ENCODE peak calls at places on chromosomes 3 and 15, in four cellular contexts. E is K562, Z is HCT116, I is HepG2. V is an unnamed sample.

GRCh38 chr3:193897791-193898190 is 238.2 kb upstream of the HES1 start:
- DNase-seq in E (no peak), Z (no peak), I (no peak), V (no peak)

GRCh38 chr3:18946524-18946923 is 201.8 kb upstream of the KCNH8 start:
- DNase-seq in E (no peak), Z (no peak), I (peak; percentile 1), V (no peak)

GRCh38 chr15:100635406-100636071 is 33.1 kb downstream of the ASB7 start:
- DNase-seq in E (no peak), Z (no peak), I (no peak), V (no peak)

GRCh38 chr3:148601766-148602685 is 95.7 kb upstream of the AGTR1 start:
- DNase-seq in E (no peak), Z (no peak), I (peak; percentile 99), V (no peak)

GRCh38 chr3:87026246-87026645 is 35.3 kb upstream of the VGLL3 start:
- DNase-seq in E (no peak), Z (no peak), I (no peak), V (no peak)

GRCh38 chr3:69443554-69443953 is 57.7 kb upstream of the FRMD4B start:
- DNase-seq in E (no peak), Z (no peak), I (no peak), V (no peak)

GRCh38 chr3:194548346-194549321 is 61.8 kb upstream of the ATP13A3 start:
- DNase-seq in E (no peak), Z (no peak), I (no peak), V (no peak)

GRCh38 chr15:65086680-65087111 is 10.2 kb downstream of the KBTBD13 start:
- DNase-seq in E (no peak), Z (no peak), I (no peak), V (no peak)

GRCh38 chr3:50204804-50205718 is at the start of gene SLC38A3:
- DNase-seq in E (peak; percentile 60), Z (no peak), I (no peak), V (no peak)

GRCh38 chr3:66487475-66487874 is 13.3 kb downstream of the LRIG1 start:
- DNase-seq in E (no peak), Z (no peak), I (no peak), V (no peak)

GRCh38 chr15:37056168-37056893 is 44.0 kb downstream of the MEIS2 start:
- DNase-seq in E (peak; percentile 33), Z (no peak), I (no peak), V (no peak)

GRCh38 chr15:70439880-70440279 is 323.5 kb downstream of the UACA start:
- DNase-seq in E (no peak), Z (no peak), I (no peak), V (no peak)

GRCh38 chr3:19891740-19892139 is 42.3 kb downstream of the EFHB start:
- DNase-seq in E (no peak), Z (no peak), I (no peak), V (no peak)

GRCh38 chr3:57068437-57069089 is 8.1 kb downstream of the SPATA12 start:
- DNase-seq in E (peak; percentile 51), Z (peak; percentile 81), I (no peak), V (peak; percentile 77)

GRCh38 chr15:67198157-67198754 is 56.2 kb downstream of the AAGAB start:
- DNase-seq in E (no peak), Z (no peak), I (no peak), V (no peak)

GRCh38 chr15:68311859-68312557 is 34.5 kb downstream of the FEM1B start:
- DNase-seq in E (no peak), Z (no peak), I (no peak), V (no peak)

GRCh38 chr3:37245003-37245402 is 70.6 kb upstream of the LRRFIP2 start:
- DNase-seq in E (no peak), Z (no peak), I (no peak), V (no peak)
- H3K4me3 ChIP-seq in E (peak overlapping the region; percentile 81), Z (no peak overlapping the region), I (peak overlapping the region; percentile 79), V (peak overlapping the region; percentile 91)

GRCh38 chr3:134949150-134949549 is 154.1 kb downstream of the EPHB1 start:
- DNase-seq in E (no peak), Z (no peak), I (no peak), V (no peak)

GRCh38 chr3:134941820-134942219 is 146.8 kb downstream of the EPHB1 start:
- DNase-seq in E (no peak), Z (no peak), I (no peak), V (no peak)

DNA sequence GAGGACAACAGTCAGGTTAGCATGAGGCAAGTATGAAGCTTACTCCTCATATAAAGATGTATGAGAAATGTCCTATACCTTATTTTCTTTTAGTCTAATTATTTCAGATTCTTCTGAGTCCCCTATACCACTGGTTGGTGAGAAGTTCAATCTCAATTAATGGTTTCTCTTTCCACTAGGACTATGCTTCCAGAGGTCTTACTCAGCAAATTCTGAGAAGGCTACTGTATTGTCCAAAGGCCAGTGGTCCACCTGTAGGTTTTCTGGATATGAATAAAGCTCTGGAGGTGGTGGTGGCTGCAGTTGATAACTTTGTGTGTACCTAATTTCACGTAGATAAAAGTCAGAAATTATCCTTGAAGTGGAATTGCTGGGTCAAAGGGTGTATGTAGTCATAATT is 149.4 kb downstream of the EPHB1 start:
- DNase-seq in E (no peak), Z (no peak), I (no peak), V (no peak)
- TF ChIP-seq SIN3A in E (no peak), Z (no peak), I (no peak), V (no peak)

DNA sequence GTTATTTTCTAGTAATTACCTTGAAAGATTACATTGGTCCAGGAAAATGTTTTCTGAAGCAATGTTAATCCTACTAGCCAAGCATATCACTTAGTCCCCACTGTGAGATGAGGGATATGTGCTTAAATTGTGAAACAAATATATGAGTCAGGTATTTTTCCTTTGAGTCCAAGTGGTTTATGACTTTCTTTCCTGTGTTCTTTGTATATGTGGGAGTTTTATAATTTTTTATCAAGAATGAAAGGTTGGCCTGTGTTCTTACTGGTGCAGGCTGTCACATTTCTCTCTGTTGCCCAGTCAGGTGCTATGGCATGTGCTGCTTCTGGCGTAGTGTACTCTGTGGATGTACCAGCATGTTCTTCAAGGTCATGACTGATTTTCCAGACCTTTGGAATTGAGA is 147.4 kb downstream of the CMSS1 start:
- DNase-seq in E (no peak), Z (no peak), I (no peak), V (no peak)
- TF ChIP-seq TCF7L2 in E (no peak), Z (no peak), I (no peak), V (no peak)

GRCh38 chr3:184563941-184564684 is 2.5 kb downstream of the EPHB3 start:
- DNase-seq in E (no peak), Z (no peak), I (no peak), V (no peak)

GRCh38 chr3:184564685-184565385 is 3.2 kb downstream of the EPHB3 start:
- DNase-seq in E (no peak), Z (no peak), I (no peak), V (no peak)

GRCh38 chr3:184566441-184567414 is 5.1 kb downstream of the EPHB3 start:
- DNase-seq in E (no peak), Z (no peak), I (no peak), V (no peak)

GRCh38 chr3:184563569-184563925 is 2.0 kb downstream of the EPHB3 start:
- DNase-seq in E (no peak), Z (no peak), I (no peak), V (no peak)

GRCh38 chr3:184565421-184566211 is 4.0 kb downstream of the EPHB3 start:
- DNase-seq in E (no peak), Z (peak; percentile 60), I (no peak), V (no peak)
- H3K4me3 ChIP-seq in E (no peak overlapping the region), Z (no peak overlapping the region), I (no peak overlapping the region), V (no peak overlapping the region)

GRCh38 chr3:141386080-141386594 is 17.8 kb downstream of the ZBTB38 start:
- DNase-seq in E (no peak), Z (no peak), I (no peak), V (no peak)

GRCh38 chr3:141384575-141384974 is 16.3 kb downstream of the ZBTB38 start:
- DNase-seq in E (no peak), Z (no peak), I (no peak), V (no peak)

GRCh38 chr3:141386611-141387110 is 18.4 kb downstream of the ZBTB38 start:
- DNase-seq in E (no peak), Z (no peak), I (no peak), V (no peak)

GRCh38 chr3:141384157-141384556 is 15.9 kb downstream of the ZBTB38 start:
- DNase-seq in E (no peak), Z (no peak), I (no peak), V (no peak)

DNA sequence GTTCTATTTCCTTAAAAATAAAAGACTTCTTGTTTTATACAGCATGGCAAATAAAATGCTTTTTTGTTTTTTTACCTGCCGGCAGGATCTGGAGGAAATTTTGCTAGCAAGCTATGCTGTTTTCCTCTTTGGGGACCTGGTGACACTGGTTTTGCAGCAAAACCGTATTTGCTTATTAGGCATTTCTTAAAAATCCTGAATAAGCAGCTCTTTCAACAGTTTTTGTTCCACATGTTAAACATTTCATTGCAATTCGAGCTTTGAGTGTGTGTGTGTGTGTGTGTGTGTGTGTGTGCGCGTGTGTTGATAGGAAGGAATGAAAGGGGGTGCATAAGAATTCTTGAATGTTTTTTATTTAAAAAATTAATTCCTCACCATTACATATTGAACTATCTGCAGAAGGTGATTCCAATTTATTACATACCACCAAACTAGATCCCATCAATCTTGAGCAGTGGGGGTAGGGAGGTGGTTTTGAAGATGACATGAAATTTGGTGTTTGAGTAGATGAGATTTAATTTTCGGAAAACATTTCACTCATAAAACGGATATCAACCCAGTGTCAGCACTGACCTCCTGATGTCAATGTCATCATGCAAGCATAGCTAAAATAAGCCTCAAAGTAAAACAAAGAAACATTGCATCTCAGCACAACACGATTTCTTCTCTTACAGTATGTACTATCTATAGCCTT is 17.2 kb downstream of the ZBTB38 start:
- DNase-seq in E (no peak), Z (no peak), I (no peak), V (no peak)
- TF ChIP-seq SIN3A in E (no peak), Z (no peak), I (no peak), V (no peak)

DNA sequence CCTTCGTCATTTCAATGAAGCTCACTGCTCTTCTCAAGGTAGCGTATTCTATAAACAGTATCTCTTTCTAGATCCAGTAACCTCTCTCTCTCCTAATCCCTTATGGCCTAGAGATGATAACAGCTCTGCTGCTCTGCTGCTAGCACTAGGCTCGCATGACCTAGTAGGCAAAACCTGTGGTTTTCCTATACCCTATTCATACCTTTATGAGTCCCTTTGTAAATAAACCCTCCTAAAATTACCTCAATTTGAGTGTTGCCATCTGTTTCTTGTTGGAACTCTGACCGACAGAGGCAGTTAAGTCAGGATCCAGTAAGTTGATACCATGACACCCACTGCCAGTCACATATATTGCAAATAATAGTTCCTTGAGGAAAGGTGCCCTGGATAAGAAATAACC is 7.3 kb downstream of the CCDC14 start:
- DNase-seq in E (no peak), Z (no peak), I (no peak), V (no peak)
- TF ChIP-seq TCF7L2 in E (no peak), Z (no peak), I (no peak), V (no peak)

V was measured in Panc1.